ENCODE peak calls at places on chromosome 20, in four cellular contexts. N is KG1, V is NCI-H446 treated with DMSO at 0.1 percent for 48 hours, Z is GDM1. E is an unnamed sample.

GRCh38 chr20:57711826-57712225 is 2.0 kb upstream of the PMEPA1 start:
- DNase-seq in N (no peak), V (no peak), Z (no peak), E (no peak)

GRCh38 chr20:63828124-63828523 is 2.9 kb downstream of the ZBTB46 start:
- DNase-seq in N (no peak), V (no peak), Z (no peak), E (no peak)

GRCh38 chr20:57659789-57660509 is 39.7 kb upstream of the ZBP1 start:
- DNase-seq in N (no peak), V (no peak), Z (no peak), E (no peak)

GRCh38 chr20:46270977-46271744 is 37.1 kb downstream of the CDH22 start:
- DNase-seq in N (no peak), V (no peak), Z (no peak), E (no peak)

GRCh38 chr20:11894072-11894471 is 23.6 kb upstream of the BTBD3 start:
- DNase-seq in N (no peak), V (no peak), Z (no peak), E (no peak)

GRCh38 chr20:37378785-37379598 is 33.1 kb downstream of the SRC start:
- DNase-seq in N (no peak), V (no peak), Z (peak), E (no peak)

GRCh38 chr20:58722379-58722778 is 29.8 kb downstream of the NPEPL1 start:
- DNase-seq in N (no peak), V (no peak), Z (no peak), E (no peak)

GRCh38 chr20:38393259-38393658 is 41.9 kb downstream of the SNHG17 start:
- DNase-seq in N (no peak), V (no peak), Z (no peak), E (no peak)

GRCh38 chr20:5696011-5696559 is 54.1 kb upstream of the SHLD1 start:
- DNase-seq in N (no peak), V (peak), Z (no peak), E (no peak)

GRCh38 chr20:43583982-43584432 is 6.7 kb upstream of the IFT52 start:
- DNase-seq in N (no peak), V (no peak), Z (no peak), E (no peak)

GRCh38 chr20:46209930-46210671 is 92.0 kb downstream of the CD40 start:
- DNase-seq in N (no peak), V (no peak), Z (no peak), E (no peak)

GRCh38 chr20:63689046-63690000 is 7.1 kb upstream of the TNFRSF6B start:
- DNase-seq in N (no peak), V (no peak), Z (no peak), E (no peak)

GRCh38 chr20:36720510-36720909 is 25.4 kb downstream of the NDRG3 start:
- DNase-seq in N (no peak), V (no peak), Z (no peak), E (no peak)

GRCh38 chr20:6162239-6162638 is 39.4 kb upstream of the FERMT1 start:
- DNase-seq in N (no peak), V (no peak), Z (no peak), E (no peak)

GRCh38 chr20:54680872-54681297 is 205.5 kb downstream of the DOK5 start:
- DNase-seq in N (peak), V (no peak), Z (no peak), E (peak)

GRCh38 chr20:2701671-2702081 is 9.1 kb downstream of the EBF4 start:
- DNase-seq in N (no peak), V (no peak), Z (no peak), E (no peak)

GRCh38 chr20:49737260-49737659 is 23.6 kb upstream of the B4GALT5 start:
- DNase-seq in N (no peak), V (no peak), Z (no peak), E (no peak)

GRCh38 chr20:12371955-12372354 is 454.3 kb downstream of the BTBD3 start:
- DNase-seq in N (no peak), V (no peak), Z (no peak), E (no peak)

GRCh38 chr20:56801991-56802740 is 173.1 kb downstream of the TFAP2C start:
- DNase-seq in N (no peak), V (no peak), Z (no peak), E (no peak)

GRCh38 chr20:10550204-10551118 is 115.4 kb downstream of the SLX4IP start:
- DNase-seq in N (peak), V (no peak), Z (peak), E (no peak)

GRCh38 chr20:64052326-64052722 is 2.9 kb upstream of the SOX18 start:
- DNase-seq in N (no peak), V (no peak), Z (no peak), E (no peak)

GRCh38 chr20:45834797-45835161 is 1.2 kb downstream of the SNX21 start:
- DNase-seq in N (no peak), V (no peak), Z (no peak), E (no peak)

GRCh38 chr20:24519476-24519875 is 50.0 kb downstream of the SYNDIG1 start:
- DNase-seq in N (no peak), V (no peak), Z (no peak), E (no peak)

GRCh38 chr20:53794529-53795115 is 201.0 kb upstream of the ZNF217 start:
- DNase-seq in N (no peak), V (no peak), Z (no peak), E (no peak)

GRCh38 chr20:25281541-25281991 is 33.7 kb downstream of the PYGB start:
- DNase-seq in N (no peak), V (no peak), Z (no peak), E (no peak)

E was measured in SK-N-MC.